ENCODE peak calls at places on chromosomes 11 and 22, in eight cellular contexts. Z is upper lobe of left lung, B is tibial nerve, V is stomach, D is transverse colon, G is ovary, S is suprapubic skin, R is A549. T is an unnamed sample.

GRCh38 chr22:25148149-25148691 is 51.4 kb upstream of the CRYBB3 start:
- DNase-seq in Z (no peak), B (no peak), V (peak), D (peak), G (no peak), S (no peak), R (no peak), T (no peak)

GRCh38 chr11:112861356-112861755 is 99.9 kb upstream of the NCAM1 start:
- DNase-seq in Z (no peak), B (no peak), V (no peak), D (no peak), G (no peak), S (no peak), R (no peak), T (no peak)

GRCh38 chr11:117259417-117259816 is 26.9 kb downstream of the RNF214 start:
- DNase-seq in Z (no peak), B (no peak), V (no peak), D (no peak), G (no peak), S (no peak), R (no peak), T (no peak)

GRCh38 chr11:78361228-78361627 is 56.4 kb downstream of the GAB2 start:
- DNase-seq in Z (no peak), B (no peak), V (no peak), D (no peak), G (no peak), S (no peak), R (no peak), T (no peak)

GRCh38 chr22:48837341-48837935 is 990.2 kb downstream of the BRD1 start:
- DNase-seq in Z (no peak), B (no peak), V (no peak), D (no peak), G (no peak), S (no peak), R (peak), T (no peak)

GRCh38 chr11:27926056-27926455 is 181.9 kb downstream of the KIF18A start:
- DNase-seq in Z (no peak), B (no peak), V (no peak), D (no peak), G (no peak), S (no peak), R (no peak), T (no peak)

GRCh38 chr22:20782601-20783299 is 8.8 kb downstream of the SERPIND1 start:
- DNase-seq in Z (no peak), B (no peak), V (no peak), D (no peak), G (no peak), S (no peak), R (no peak), T (no peak)

GRCh38 chr11:32706985-32707736 is 87.3 kb downstream of the CCDC73 start:
- DNase-seq in Z (no peak), B (no peak), V (no peak), D (no peak), G (no peak), S (no peak), R (peak), T (no peak)

GRCh38 chr11:47270331-47271271 is 668 bp downstream of the MADD start:
- DNase-seq in Z (no peak), B (no peak), V (no peak), D (peak), G (no peak), S (no peak), R (peak), T (peak)

GRCh38 chr11:2166091-2166851 is 5.3 kb upstream of the INS start:
- DNase-seq in Z (peak), B (no peak), V (peak), D (no peak), G (peak), S (no peak), R (no peak), T (no peak)
- TF ChIP-seq EP300 in Z (no peak), B (no peak), V (no peak), D (no peak), G (no peak), S (no peak), R (no peak), T (no peak)

GRCh38 chr11:23206736-23207336 is 346.6 kb upstream of the CCDC179 start:
- DNase-seq in Z (no peak), B (no peak), V (no peak), D (no peak), G (no peak), S (no peak), R (no peak), T (no peak)

GRCh38 chr11:23205156-23205871 is 345.0 kb upstream of the CCDC179 start:
- DNase-seq in Z (no peak), B (no peak), V (no peak), D (no peak), G (no peak), S (no peak), R (no peak), T (no peak)

GRCh38 chr11:23201936-23202522 is 341.8 kb upstream of the CCDC179 start:
- DNase-seq in Z (peak), B (no peak), V (no peak), D (no peak), G (no peak), S (no peak), R (no peak), T (no peak)
- TF ChIP-seq EP300 in Z (no peak), B (no peak), V (no peak), D (no peak), G (no peak), S (no peak), R (no peak), T (no peak)

DNA sequence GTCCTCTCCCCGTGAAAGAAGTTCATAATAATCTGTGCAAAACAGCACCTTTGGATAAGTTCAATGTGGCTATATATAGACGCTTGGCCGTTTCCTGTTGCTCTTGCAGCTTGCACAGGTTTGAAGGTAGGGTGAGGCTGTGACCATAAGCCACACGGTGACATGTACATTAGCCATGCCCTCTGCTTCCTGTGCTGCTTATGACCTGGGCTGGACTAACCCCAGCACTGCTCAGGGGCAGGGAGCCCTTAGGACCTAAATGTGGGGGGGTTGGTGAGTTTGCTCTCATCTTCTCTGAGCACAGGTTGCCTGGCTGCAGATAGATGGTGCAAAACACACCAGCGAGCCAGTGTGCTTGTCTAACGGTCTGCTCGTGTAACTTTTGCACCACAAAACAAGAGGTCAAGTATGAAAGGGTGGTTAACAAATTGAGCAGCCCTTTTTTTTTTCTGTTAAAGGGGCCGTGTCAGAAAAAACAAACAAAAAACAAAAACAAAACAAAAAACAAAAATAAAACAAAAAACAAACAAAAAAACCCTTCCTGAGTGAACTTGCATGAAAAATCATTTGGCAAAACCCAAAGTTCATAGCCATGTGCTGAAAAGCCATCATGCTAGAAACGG is 37.3 kb downstream of the FLI1 start:
- DNase-seq in Z (no peak), B (no peak), V (no peak), D (peak), G (no peak), S (no peak), R (no peak), T (no peak)
- TF ChIP-seq EP300 in Z (no peak), B (no peak), V (no peak), D (no peak), G (no peak), S (no peak), R (no peak), T (no peak)

GRCh38 chr22:32573991-32574390 is 99.4 kb downstream of the FBXO7 start:
- DNase-seq in Z (no peak), B (no peak), V (no peak), D (no peak), G (no peak), S (no peak), R (no peak), T (no peak)
- TF ChIP-seq EP300 in Z (no peak), B (no peak), V (no peak), D (no peak), G (no peak), S (no peak), R (no peak), T (no peak)

DNA sequence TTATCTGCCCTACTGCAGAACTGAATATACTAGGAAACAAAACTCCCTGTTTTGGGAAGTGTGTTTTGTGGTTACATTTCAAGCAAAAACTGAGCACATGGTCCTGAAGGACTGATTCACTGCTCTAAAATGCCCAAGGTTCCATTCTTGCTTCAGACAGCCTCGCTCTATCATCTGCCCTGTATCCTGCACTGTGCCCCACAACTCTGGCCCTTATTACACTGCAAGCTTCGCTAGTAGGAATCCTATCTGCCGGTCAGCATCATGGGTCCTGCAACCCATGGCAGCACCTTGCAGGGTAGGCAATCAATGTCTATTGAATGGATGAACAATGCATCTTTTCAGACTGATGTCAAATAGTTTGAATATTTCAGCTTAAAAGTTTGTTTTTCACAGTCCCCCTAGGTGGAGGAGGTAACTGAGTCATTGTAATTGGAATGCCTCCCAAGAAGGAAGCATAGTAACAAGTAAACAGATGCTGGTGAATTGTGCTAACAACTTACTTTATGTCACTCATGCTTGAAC is 21.3 kb downstream of the LAYN start:
- DNase-seq in Z (no peak), B (no peak), V (no peak), D (no peak), G (no peak), S (no peak), R (no peak), T (no peak)
- TF ChIP-seq EP300 in Z (no peak), B (no peak), V (no peak), D (no peak), G (no peak), S (no peak), R (no peak), T (peak)

GRCh38 chr11:45168366-45169130 is 22.1 kb downstream of the PRDM11 start:
- DNase-seq in Z (no peak), B (no peak), V (no peak), D (no peak), G (no peak), S (no peak), R (no peak), T (no peak)

GRCh38 chr11:45167283-45167682 is 20.8 kb downstream of the PRDM11 start:
- DNase-seq in Z (no peak), B (no peak), V (no peak), D (no peak), G (no peak), S (no peak), R (no peak), T (no peak)

GRCh38 chr11:45171550-45171949 is 25.1 kb downstream of the PRDM11 start:
- DNase-seq in Z (no peak), B (no peak), V (no peak), D (no peak), G (no peak), S (no peak), R (no peak), T (no peak)

GRCh38 chr11:45170484-45170883 is 24.0 kb downstream of the PRDM11 start:
- DNase-seq in Z (no peak), B (no peak), V (no peak), D (no peak), G (no peak), S (no peak), R (no peak), T (no peak)

GRCh38 chr11:45169310-45170072 is 23.1 kb downstream of the PRDM11 start:
- DNase-seq in Z (no peak), B (no peak), V (no peak), D (no peak), G (no peak), S (no peak), R (no peak), T (no peak)
- TF ChIP-seq EP300 in Z (no peak), B (no peak), V (no peak), D (no peak), G (no peak), S (no peak), R (no peak), T (no peak)

GRCh38 chr22:36612458-36612857 is 83.5 kb upstream of the EIF3D start:
- DNase-seq in Z (no peak), B (no peak), V (no peak), D (no peak), G (no peak), S (no peak), R (no peak), T (no peak)
- TF ChIP-seq EP300 in Z (no peak), B (no peak), V (no peak), D (no peak), G (no peak), S (no peak), R (no peak), T (no peak)

DNA sequence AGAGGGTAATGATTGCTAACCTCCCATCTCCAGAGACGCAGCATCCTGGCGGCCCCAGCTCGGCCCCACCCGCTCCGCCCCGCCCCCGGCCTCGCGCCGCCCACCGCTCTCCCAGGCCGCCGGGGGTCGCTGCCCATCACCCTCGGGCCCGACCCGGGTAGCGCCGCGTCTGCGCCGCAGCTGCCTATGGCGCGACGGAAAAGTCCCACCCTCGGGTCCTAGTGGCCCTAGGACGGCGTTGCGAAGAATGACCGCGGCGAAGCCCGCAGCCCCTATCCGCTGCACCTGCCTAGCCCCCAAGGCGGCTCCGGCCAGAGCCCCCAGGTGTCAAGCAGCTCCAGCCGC is 457 bp downstream of the CPSF7 start:
- DNase-seq in Z (peak), B (no peak), V (peak), D (peak), G (peak), S (peak), R (peak), T (peak)
- TF ChIP-seq EP300 in Z (no peak), B (no peak), V (no peak), D (no peak), G (no peak), S (no peak), R (no peak), T (no peak)

GRCh38 chr11:38323961-38324761 is 1726.1 kb upstream of the RAG2 start:
- DNase-seq in Z (no peak), B (no peak), V (no peak), D (no peak), G (no peak), S (no peak), R (no peak), T (no peak)
- TF ChIP-seq EP300 in Z (no peak), B (no peak), V (no peak), D (no peak), G (no peak), S (no peak), R (no peak), T (no peak)

T was measured in SK-N-SH.